ENCODE peak calls at places on chromosomes 16 and 17, in seven cellular contexts. E, I, M, V, B, Z and Y are unnamed samples.

GRCh38 chr17:57530508-57530907 is 214.6 kb downstream of the CCDC182 start:
- DNase-seq in E (no peak), I (peak), M (no peak), V (no peak), B (no peak), Z (no peak), Y (no peak)

GRCh38 chr16:78543066-78543465 is 443.6 kb downstream of the WWOX start:
- DNase-seq in E (no peak), I (no peak), M (no peak), V (no peak), B (no peak), Z (no peak), Y (peak)

GRCh38 chr16:86224126-86224525 is 286.2 kb upstream of the FOXF1 start:
- DNase-seq in E (no peak), I (no peak), M (no peak), V (no peak), B (no peak), Z (no peak), Y (no peak)

GRCh38 chr16:88566158-88566557 is 4.0 kb upstream of the ZC3H18 start:
- DNase-seq in E (no peak), I (peak), M (no peak), V (no peak), B (no peak), Z (peak), Y (no peak)

GRCh38 chr16:74076568-74076967 is 220.0 kb upstream of the PSMD7 start:
- DNase-seq in E (peak), I (no peak), M (no peak), V (no peak), B (peak), Z (no peak), Y (no peak)

GRCh38 chr17:60169921-60170817 is 20.4 kb downstream of the CA4 start:
- DNase-seq in E (no peak), I (peak), M (no peak), V (peak), B (no peak), Z (peak), Y (peak)

GRCh38 chr17:13594310-13594709 is 7.4 kb downstream of the HS3ST3A1 start:
- DNase-seq in E (no peak), I (no peak), M (no peak), V (no peak), B (no peak), Z (no peak), Y (no peak)

GRCh38 chr17:45220079-45220478 is 1.6 kb upstream of the FMNL1 start:
- DNase-seq in E (no peak), I (no peak), M (no peak), V (no peak), B (no peak), Z (no peak), Y (no peak)

GRCh38 chr16:84378099-84378498 is 9.8 kb downstream of the ATP2C2 start:
- DNase-seq in E (no peak), I (no peak), M (no peak), V (no peak), B (no peak), Z (no peak), Y (no peak)

GRCh38 chr17:35674552-35674951 is 56.9 kb upstream of the RASL10B start:
- DNase-seq in E (no peak), I (no peak), M (no peak), V (no peak), B (no peak), Z (no peak), Y (no peak)

GRCh38 chr17:79720705-79721295 is 9.9 kb upstream of the ENPP7 start:
- DNase-seq in E (no peak), I (no peak), M (no peak), V (no peak), B (no peak), Z (no peak), Y (no peak)

GRCh38 chr16:30067584-30067916 is 2.0 kb downstream of the ALDOA start:
- DNase-seq in E (no peak), I (no peak), M (no peak), V (no peak), B (no peak), Z (no peak), Y (no peak)

GRCh38 chr16:87844374-87844733 is 25.0 kb downstream of the SLC7A5 start:
- DNase-seq in E (no peak), I (no peak), M (no peak), V (no peak), B (peak), Z (peak), Y (no peak)

GRCh38 chr17:30379303-30380105 is 777 bp downstream of the CPD start:
- DNase-seq in E (peak), I (no peak), M (peak), V (peak), B (no peak), Z (no peak), Y (no peak)